ENCODE peak calls at places on chromosomes 11 and 22, in ten cellular contexts. One of them, this sample, is unnamed.

GRCh38 chr11:55942785-55943392 is 6.7 kb upstream of the OR5I1 start:
- DNase-seq in AG04450: no peak
- DNase-seq in cardiac muscle cell: peak
- DNase-seq in IMR-90: peak
- DNase-seq in epithelial cell of esophagus: peak
- DNase-seq in omental fat pad: no peak
- DNase-seq in cardiac fibroblast: peak
- DNase-seq in brain microvascular endothelial cell: peak
- DNase-seq in A673: peak
- DNase-seq in BJ: no peak
- DNase-seq in this sample: peak

GRCh38 chr11:120622189-120622912 is 110.8 kb downstream of the GRIK4 start:
- DNase-seq in AG04450: no peak
- DNase-seq in cardiac muscle cell: peak
- DNase-seq in IMR-90: no peak
- DNase-seq in epithelial cell of esophagus: no peak
- DNase-seq in omental fat pad: no peak
- DNase-seq in cardiac fibroblast: peak
- DNase-seq in brain microvascular endothelial cell: no peak
- DNase-seq in A673: no peak
- DNase-seq in BJ: no peak
- DNase-seq in this sample: peak

GRCh38 chr11:17720796-17721171 is 1.4 kb downstream of the MYOD1 start:
- DNase-seq in AG04450: no peak
- DNase-seq in cardiac muscle cell: no peak
- DNase-seq in IMR-90: no peak
- DNase-seq in epithelial cell of esophagus: no peak
- DNase-seq in omental fat pad: no peak
- DNase-seq in cardiac fibroblast: no peak
- DNase-seq in brain microvascular endothelial cell: no peak
- DNase-seq in A673: peak
- DNase-seq in BJ: no peak
- DNase-seq in this sample: no peak

GRCh38 chr22:39580795-39581194 is 10.2 kb downstream of the CACNA1I start:
- DNase-seq in AG04450: no peak
- DNase-seq in cardiac muscle cell: no peak
- DNase-seq in IMR-90: no peak
- DNase-seq in epithelial cell of esophagus: no peak
- DNase-seq in omental fat pad: no peak
- DNase-seq in cardiac fibroblast: no peak
- DNase-seq in brain microvascular endothelial cell: no peak
- DNase-seq in A673: no peak
- DNase-seq in BJ: no peak
- DNase-seq in this sample: no peak

GRCh38 chr22:39238966-39239510 is 5.7 kb downstream of the PDGFB start:
- DNase-seq in AG04450: no peak
- DNase-seq in cardiac muscle cell: no peak
- DNase-seq in IMR-90: no peak
- DNase-seq in epithelial cell of esophagus: no peak
- DNase-seq in omental fat pad: no peak
- DNase-seq in cardiac fibroblast: no peak
- DNase-seq in brain microvascular endothelial cell: no peak
- DNase-seq in A673: peak
- DNase-seq in BJ: no peak
- DNase-seq in this sample: no peak

GRCh38 chr11:103953797-103954495 is 82.5 kb upstream of the DDI1 start:
- DNase-seq in AG04450: no peak
- DNase-seq in cardiac muscle cell: no peak
- DNase-seq in IMR-90: no peak
- DNase-seq in epithelial cell of esophagus: no peak
- DNase-seq in omental fat pad: no peak
- DNase-seq in cardiac fibroblast: no peak
- DNase-seq in brain microvascular endothelial cell: no peak
- DNase-seq in A673: no peak
- DNase-seq in BJ: no peak
- DNase-seq in this sample: no peak

GRCh38 chr11:111148953-111149352 is 96.6 kb upstream of the POU2AF2 start:
- DNase-seq in AG04450: no peak
- DNase-seq in cardiac muscle cell: peak
- DNase-seq in IMR-90: peak
- DNase-seq in epithelial cell of esophagus: peak
- DNase-seq in omental fat pad: no peak
- DNase-seq in cardiac fibroblast: peak
- DNase-seq in brain microvascular endothelial cell: no peak
- DNase-seq in A673: no peak
- DNase-seq in BJ: no peak
- DNase-seq in this sample: no peak

GRCh38 chr11:57601297-57601696 is 3.8 kb downstream of the SERPING1 start:
- DNase-seq in AG04450: no peak
- DNase-seq in cardiac muscle cell: no peak
- DNase-seq in IMR-90: no peak
- DNase-seq in epithelial cell of esophagus: no peak
- DNase-seq in omental fat pad: no peak
- DNase-seq in cardiac fibroblast: no peak
- DNase-seq in brain microvascular endothelial cell: no peak
- DNase-seq in A673: peak
- DNase-seq in BJ: no peak
- DNase-seq in this sample: no peak

GRCh38 chr22:29208879-29209623 is 3.4 kb downstream of the EMID1 start:
- DNase-seq in AG04450: no peak
- DNase-seq in cardiac muscle cell: no peak
- DNase-seq in IMR-90: no peak
- DNase-seq in epithelial cell of esophagus: no peak
- DNase-seq in omental fat pad: no peak
- DNase-seq in cardiac fibroblast: no peak
- DNase-seq in brain microvascular endothelial cell: no peak
- DNase-seq in A673: no peak
- DNase-seq in BJ: no peak
- DNase-seq in this sample: no peak

GRCh38 chr11:3902441-3902840 is 47.0 kb downstream of the STIM1 start:
- DNase-seq in AG04450: no peak
- DNase-seq in cardiac muscle cell: no peak
- DNase-seq in IMR-90: no peak
- DNase-seq in epithelial cell of esophagus: no peak
- DNase-seq in omental fat pad: no peak
- DNase-seq in cardiac fibroblast: no peak
- DNase-seq in brain microvascular endothelial cell: no peak
- DNase-seq in A673: no peak
- DNase-seq in BJ: no peak
- DNase-seq in this sample: no peak

GRCh38 chr11:82233211-82233610 is 500.5 kb downstream of the FAM181B start:
- DNase-seq in AG04450: no peak
- DNase-seq in cardiac muscle cell: no peak
- DNase-seq in IMR-90: no peak
- DNase-seq in epithelial cell of esophagus: no peak
- DNase-seq in omental fat pad: no peak
- DNase-seq in cardiac fibroblast: no peak
- DNase-seq in brain microvascular endothelial cell: peak
- DNase-seq in A673: no peak
- DNase-seq in BJ: no peak
- DNase-seq in this sample: no peak

GRCh38 chr11:76214968-76215548 is 8.8 kb upstream of the WNT11 start:
- DNase-seq in AG04450: no peak
- DNase-seq in cardiac muscle cell: no peak
- DNase-seq in IMR-90: no peak
- DNase-seq in epithelial cell of esophagus: no peak
- DNase-seq in omental fat pad: no peak
- DNase-seq in cardiac fibroblast: no peak
- DNase-seq in brain microvascular endothelial cell: no peak
- DNase-seq in A673: no peak
- DNase-seq in BJ: no peak
- DNase-seq in this sample: no peak

GRCh38 chr22:37609240-37610152 is 862 bp downstream of the GGA1 start:
- DNase-seq in AG04450: no peak
- DNase-seq in cardiac muscle cell: no peak
- DNase-seq in IMR-90: no peak
- DNase-seq in epithelial cell of esophagus: peak
- DNase-seq in omental fat pad: no peak
- DNase-seq in cardiac fibroblast: peak
- DNase-seq in brain microvascular endothelial cell: peak
- DNase-seq in A673: peak
- DNase-seq in BJ: no peak
- DNase-seq in this sample: peak

GRCh38 chr22:37607912-37608476 is 640 bp upstream of the GGA1 start:
- DNase-seq in AG04450: no peak
- DNase-seq in cardiac muscle cell: peak
- DNase-seq in IMR-90: no peak
- DNase-seq in epithelial cell of esophagus: no peak
- DNase-seq in omental fat pad: no peak
- DNase-seq in cardiac fibroblast: no peak
- DNase-seq in brain microvascular endothelial cell: no peak
- DNase-seq in A673: no peak
- DNase-seq in BJ: no peak
- DNase-seq in this sample: no peak

GRCh38 chr22:37607010-37607911 is 1.4 kb upstream of the GGA1 start:
- DNase-seq in AG04450: no peak
- DNase-seq in cardiac muscle cell: peak
- DNase-seq in IMR-90: peak
- DNase-seq in epithelial cell of esophagus: peak
- DNase-seq in omental fat pad: peak
- DNase-seq in cardiac fibroblast: peak
- DNase-seq in brain microvascular endothelial cell: peak
- DNase-seq in A673: peak
- DNase-seq in BJ: no peak
- DNase-seq in this sample: peak

GRCh38 chr22:37610480-37611148 is 2.0 kb downstream of the GGA1 start:
- DNase-seq in AG04450: no peak
- DNase-seq in cardiac muscle cell: no peak
- DNase-seq in IMR-90: no peak
- DNase-seq in epithelial cell of esophagus: peak
- DNase-seq in omental fat pad: no peak
- DNase-seq in cardiac fibroblast: no peak
- DNase-seq in brain microvascular endothelial cell: no peak
- DNase-seq in A673: no peak
- DNase-seq in BJ: no peak
- DNase-seq in this sample: no peak

DNA sequence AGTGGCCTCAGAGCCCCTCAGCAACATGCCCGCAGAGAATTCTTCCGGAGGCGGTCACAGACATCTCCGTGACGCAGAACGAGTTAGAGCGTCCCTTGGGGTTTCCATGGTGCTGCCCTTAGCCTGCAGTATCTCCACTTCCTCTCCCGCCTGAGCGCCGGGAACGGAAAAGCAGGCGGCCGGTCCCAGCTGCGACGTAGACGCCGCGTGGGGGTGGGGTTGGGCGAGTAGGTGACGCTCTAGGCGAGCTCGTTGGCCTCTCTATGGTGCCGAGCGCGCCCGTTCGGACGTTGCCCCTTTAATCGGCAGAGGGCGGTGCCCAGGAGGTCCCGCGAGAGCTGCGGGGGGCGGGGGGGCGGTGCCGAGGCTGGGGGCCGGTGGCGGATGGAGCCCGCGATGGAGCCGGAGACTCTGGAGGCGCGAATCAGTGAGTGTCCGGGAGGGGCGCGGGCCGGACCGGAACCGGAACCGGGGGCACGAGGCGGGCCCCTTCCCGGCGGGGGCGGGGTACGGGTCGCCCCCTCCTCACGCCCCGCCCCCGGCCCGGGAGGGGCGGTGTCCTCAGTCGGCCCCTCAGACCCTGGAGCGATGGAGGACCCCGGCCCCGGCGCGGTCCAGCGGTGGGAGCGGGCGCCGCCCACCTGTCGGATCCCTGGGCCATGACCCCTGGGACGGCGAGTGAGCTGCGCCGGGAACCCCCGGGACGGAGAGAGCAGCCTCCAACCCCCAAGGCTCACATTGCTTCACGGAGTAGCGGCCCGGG is at the start of gene GGA1:
- DNase-seq in AG04450: peak
- DNase-seq in cardiac muscle cell: peak
- DNase-seq in IMR-90: peak
- DNase-seq in epithelial cell of esophagus: peak
- DNase-seq in omental fat pad: peak
- DNase-seq in cardiac fibroblast: peak
- DNase-seq in brain microvascular endothelial cell: peak
- DNase-seq in A673: peak
- DNase-seq in BJ: peak
- DNase-seq in this sample: peak
- TF ChIP-seq CTCF in AG04450: no peak
- TF ChIP-seq CTCF in cardiac muscle cell: no peak
- TF ChIP-seq CTCF in IMR-90: peak
- TF ChIP-seq CTCF in epithelial cell of esophagus: no peak
- TF ChIP-seq CTCF in omental fat pad: no peak
- TF ChIP-seq CTCF in cardiac fibroblast: no peak
- TF ChIP-seq CTCF in brain microvascular endothelial cell: no peak
- TF ChIP-seq CTCF in A673: no peak
- TF ChIP-seq CTCF in BJ: no peak
- TF ChIP-seq CTCF in this sample: no peak

DNA sequence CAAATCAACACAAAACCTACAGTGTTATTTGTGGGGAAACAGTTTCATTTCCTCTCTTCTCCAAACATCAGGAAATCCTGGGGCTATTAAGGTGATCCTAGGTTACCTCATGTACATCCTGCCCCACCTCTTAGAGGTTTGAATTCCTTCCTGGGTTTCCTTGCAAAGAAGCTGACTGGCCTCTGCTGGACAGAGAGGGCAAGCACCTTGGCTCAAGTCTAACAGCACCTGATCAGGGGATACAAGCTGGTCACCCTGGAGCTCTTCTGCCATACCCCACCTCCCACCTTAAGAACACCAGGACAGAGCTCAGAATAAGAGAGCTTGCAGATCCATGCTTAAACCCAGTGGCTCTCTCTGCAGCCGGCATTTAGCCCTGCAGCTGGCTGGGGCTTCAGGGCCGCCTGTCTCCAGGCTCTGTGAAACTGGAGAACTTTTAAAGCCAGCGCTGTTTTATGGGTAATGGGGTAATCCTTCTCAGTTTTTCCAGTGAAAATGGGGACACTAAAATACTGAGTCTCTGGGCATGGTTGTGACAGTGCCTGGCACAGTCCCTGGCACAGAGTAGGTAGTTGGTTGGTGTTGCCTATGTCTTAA is 386.6 kb upstream of the NARS2 start:
- DNase-seq in AG04450: no peak
- DNase-seq in cardiac muscle cell: peak
- DNase-seq in IMR-90: peak
- DNase-seq in epithelial cell of esophagus: peak
- DNase-seq in omental fat pad: no peak
- DNase-seq in cardiac fibroblast: peak
- DNase-seq in brain microvascular endothelial cell: no peak
- DNase-seq in A673: peak
- DNase-seq in BJ: no peak
- DNase-seq in this sample: peak
- TF ChIP-seq CTCF in AG04450: peak
- TF ChIP-seq CTCF in cardiac muscle cell: peak
- TF ChIP-seq CTCF in IMR-90: peak
- TF ChIP-seq CTCF in epithelial cell of esophagus: peak
- TF ChIP-seq CTCF in omental fat pad: no peak
- TF ChIP-seq CTCF in cardiac fibroblast: peak
- TF ChIP-seq CTCF in brain microvascular endothelial cell: peak
- TF ChIP-seq CTCF in A673: peak
- TF ChIP-seq CTCF in BJ: peak
- TF ChIP-seq CTCF in this sample: peak

GRCh38 chr22:18060646-18061620 is 16.9 kb upstream of the PEX26 start:
- DNase-seq in AG04450: no peak
- DNase-seq in cardiac muscle cell: no peak
- DNase-seq in IMR-90: peak
- DNase-seq in epithelial cell of esophagus: peak
- DNase-seq in omental fat pad: no peak
- DNase-seq in cardiac fibroblast: peak
- DNase-seq in brain microvascular endothelial cell: peak
- DNase-seq in A673: no peak
- DNase-seq in BJ: no peak
- DNase-seq in this sample: peak
- TF ChIP-seq CTCF in AG04450: no peak
- TF ChIP-seq CTCF in cardiac muscle cell: no peak
- TF ChIP-seq CTCF in IMR-90: no peak
- TF ChIP-seq CTCF in epithelial cell of esophagus: no peak
- TF ChIP-seq CTCF in omental fat pad: no peak
- TF ChIP-seq CTCF in cardiac fibroblast: no peak
- TF ChIP-seq CTCF in brain microvascular endothelial cell: no peak
- TF ChIP-seq CTCF in A673: no peak
- TF ChIP-seq CTCF in BJ: no peak
- TF ChIP-seq CTCF in this sample: no peak

GRCh38 chr22:46099740-46100139 is 50.6 kb upstream of the PPARA start:
- DNase-seq in AG04450: no peak
- DNase-seq in cardiac muscle cell: no peak
- DNase-seq in IMR-90: no peak
- DNase-seq in epithelial cell of esophagus: no peak
- DNase-seq in omental fat pad: no peak
- DNase-seq in cardiac fibroblast: no peak
- DNase-seq in brain microvascular endothelial cell: no peak
- DNase-seq in A673: no peak
- DNase-seq in BJ: no peak
- DNase-seq in this sample: no peak
- TF ChIP-seq CTCF in AG04450: no peak
- TF ChIP-seq CTCF in cardiac muscle cell: no peak
- TF ChIP-seq CTCF in IMR-90: no peak
- TF ChIP-seq CTCF in epithelial cell of esophagus: no peak
- TF ChIP-seq CTCF in omental fat pad: no peak
- TF ChIP-seq CTCF in cardiac fibroblast: no peak
- TF ChIP-seq CTCF in brain microvascular endothelial cell: no peak
- TF ChIP-seq CTCF in A673: no peak
- TF ChIP-seq CTCF in BJ: no peak
- TF ChIP-seq CTCF in this sample: peak